ENCODE peak calls at places on chromosomes 11 and 22, in nine cellular contexts. P is fibroblast of mammary gland, R is GM23338, I is RWPE1, O is heart left ventricle, S is SK-N-SH, G is GM06990, H is fibroblast of lung, B is AG09319. U is an unnamed sample.

GRCh38 chr11:1072821-1073231 is 1.8 kb upstream of the MUC2 start:
- DNase-seq in P (no peak), R (no peak), I (no peak), O (no peak), S (no peak), G (no peak), H (no peak), B (no peak), U (no peak)

GRCh38 chr22:46084376-46084775 is 66.0 kb upstream of the PPARA start:
- DNase-seq in P (no peak), R (no peak), I (no peak), O (peak), S (no peak), G (no peak), H (no peak), B (no peak), U (no peak)

GRCh38 chr11:117097567-117098268 is 510 bp downstream of the SIK3 start:
- DNase-seq in P (no peak), R (peak), I (peak), O (peak), S (peak), G (peak), H (no peak), B (no peak), U (no peak)

GRCh38 chr22:47098121-47098520 is 335.7 kb downstream of the TBC1D22A start:
- DNase-seq in P (no peak), R (no peak), I (no peak), O (no peak), S (no peak), G (no peak), H (no peak), B (no peak), U (no peak)

GRCh38 chr22:24005201-24005600 is at the start of gene GSTT4:
- DNase-seq in P (no peak), R (no peak), I (no peak), O (peak), S (no peak), G (no peak), H (no peak), B (no peak), U (no peak)

GRCh38 chr22:29784451-29785361 is 17.5 kb downstream of the UQCR10 start:
- DNase-seq in P (no peak), R (no peak), I (no peak), O (no peak), S (no peak), G (no peak), H (peak), B (no peak), U (no peak)

GRCh38 chr11:125463590-125464265 is 32.3 kb downstream of the FEZ1 start:
- DNase-seq in P (no peak), R (no peak), I (no peak), O (no peak), S (no peak), G (no peak), H (peak), B (no peak), U (no peak)

GRCh38 chr22:35739642-35740041 is 22.0 kb downstream of the APOL5 start:
- DNase-seq in P (peak), R (peak), I (no peak), O (no peak), S (no peak), G (no peak), H (no peak), B (no peak), U (peak)

GRCh38 chr22:28907311-28908008 is 24.1 kb downstream of the ZNRF3 start:
- DNase-seq in P (no peak), R (no peak), I (no peak), O (no peak), S (no peak), G (peak), H (peak), B (no peak), U (peak)

GRCh38 chr22:27086728-27087450 is 429.5 kb downstream of the MIAT start:
- DNase-seq in P (no peak), R (peak), I (no peak), O (no peak), S (no peak), G (no peak), H (no peak), B (no peak), U (no peak)

GRCh38 chr11:44727114-44727372 is 281 bp downstream of the TSPAN18 start:
- DNase-seq in P (no peak), R (no peak), I (no peak), O (no peak), S (peak), G (no peak), H (no peak), B (no peak), U (no peak)

GRCh38 chr11:100821198-100821597 is 134.1 kb downstream of the ARHGAP42 start:
- DNase-seq in P (no peak), R (peak), I (no peak), O (no peak), S (no peak), G (no peak), H (no peak), B (no peak), U (no peak)

GRCh38 chr22:43128928-43129424 is 14.2 kb downstream of the MCAT start:
- DNase-seq in P (no peak), R (peak), I (no peak), O (no peak), S (no peak), G (no peak), H (no peak), B (no peak), U (no peak)

GRCh38 chr11:32829157-32829679 is 509 bp upstream of the PRRG4 start:
- DNase-seq in P (no peak), R (no peak), I (no peak), O (no peak), S (no peak), G (no peak), H (no peak), B (no peak), U (no peak)

GRCh38 chr11:20258496-20258895 is 98.2 kb upstream of the DBX1 start:
- DNase-seq in P (no peak), R (no peak), I (no peak), O (no peak), S (no peak), G (no peak), H (no peak), B (no peak), U (no peak)

GRCh38 chr11:131495417-131495816 is 125.0 kb downstream of the NTM start:
- DNase-seq in P (no peak), R (no peak), I (no peak), O (peak), S (no peak), G (no peak), H (no peak), B (no peak), U (no peak)

GRCh38 chr11:106076923-106077608 is at the start of gene KBTBD3:
- DNase-seq in P (peak), R (peak), I (peak), O (peak), S (peak), G (peak), H (peak), B (peak), U (peak)

GRCh38 chr22:32444068-32444467 is 20.2 kb downstream of the BPIFC start:
- DNase-seq in P (peak), R (peak), I (peak), O (no peak), S (peak), G (no peak), H (no peak), B (no peak), U (no peak)

GRCh38 chr11:44949160-44950035 is 1.3 kb downstream of the TP53I11 start:
- DNase-seq in P (peak), R (peak), I (no peak), O (no peak), S (peak), G (no peak), H (peak), B (no peak), U (peak)

GRCh38 chr11:86629070-86629706 is 43.2 kb downstream of the ME3 start:
- DNase-seq in P (peak), R (no peak), I (no peak), O (no peak), S (no peak), G (no peak), H (no peak), B (no peak), U (no peak)

GRCh38 chr22:27252282-27253049 is 549.1 kb downstream of the MN1 start:
- DNase-seq in P (peak), R (no peak), I (peak), O (peak), S (no peak), G (no peak), H (peak), B (peak), U (no peak)

GRCh38 chr22:17631076-17631565 is 2.6 kb upstream of the ATP6V1E1 start:
- DNase-seq in P (no peak), R (no peak), I (no peak), O (no peak), S (no peak), G (no peak), H (no peak), B (no peak), U (no peak)

GRCh38 chr11:66749091-66749490 is 20.1 kb upstream of the SPTBN2 start:
- DNase-seq in P (no peak), R (no peak), I (no peak), O (no peak), S (no peak), G (no peak), H (no peak), B (no peak), U (no peak)

GRCh38 chr11:2138436-2139117 is 612 bp downstream of the IGF2 start:
- DNase-seq in P (no peak), R (peak), I (no peak), O (no peak), S (no peak), G (no peak), H (no peak), B (no peak), U (peak)

GRCh38 chr11:84384637-84385227 is 1098.6 kb upstream of the CCDC90B start:
- DNase-seq in P (peak), R (peak), I (peak), O (peak), S (peak), G (peak), H (peak), B (peak), U (peak)

GRCh38 chr11:60915250-60915914 is 1.4 kb downstream of the TMEM109 start:
- DNase-seq in P (peak), R (peak), I (peak), O (peak), S (peak), G (peak), H (peak), B (no peak), U (peak)

GRCh38 chr11:41286751-41287150 is 172.7 kb downstream of the LRRC4C start:
- DNase-seq in P (no peak), R (no peak), I (no peak), O (no peak), S (no peak), G (no peak), H (peak), B (no peak), U (no peak)

DNA sequence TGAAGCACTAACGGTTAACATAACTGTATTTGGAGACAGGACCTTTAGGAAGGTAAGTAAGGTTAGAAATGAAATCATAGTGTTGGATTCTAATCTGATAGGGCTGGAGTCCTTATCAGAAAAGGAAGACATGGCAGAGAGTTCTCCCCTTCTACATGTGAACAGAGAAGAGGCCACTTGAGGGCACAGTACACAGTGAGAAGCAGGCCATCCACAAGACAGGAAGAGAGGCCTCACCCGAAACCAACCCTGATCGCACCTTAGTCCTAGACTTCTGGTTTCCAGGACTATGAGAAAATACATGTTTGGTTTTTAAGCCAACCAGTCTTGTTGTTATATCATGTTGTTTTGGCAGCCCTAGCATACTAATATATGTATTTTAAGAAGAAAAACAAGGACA is 170.0 kb downstream of the LRRC4C start:
- DNase-seq in P (no peak), R (peak), I (no peak), O (no peak), S (no peak), G (no peak), H (no peak), B (no peak), U (no peak)
- TF ChIP-seq CTCF in P (no peak), R (peak), I (no peak), O (no peak), S (no peak), G (peak), H (no peak), B (no peak), U (no peak)

DNA sequence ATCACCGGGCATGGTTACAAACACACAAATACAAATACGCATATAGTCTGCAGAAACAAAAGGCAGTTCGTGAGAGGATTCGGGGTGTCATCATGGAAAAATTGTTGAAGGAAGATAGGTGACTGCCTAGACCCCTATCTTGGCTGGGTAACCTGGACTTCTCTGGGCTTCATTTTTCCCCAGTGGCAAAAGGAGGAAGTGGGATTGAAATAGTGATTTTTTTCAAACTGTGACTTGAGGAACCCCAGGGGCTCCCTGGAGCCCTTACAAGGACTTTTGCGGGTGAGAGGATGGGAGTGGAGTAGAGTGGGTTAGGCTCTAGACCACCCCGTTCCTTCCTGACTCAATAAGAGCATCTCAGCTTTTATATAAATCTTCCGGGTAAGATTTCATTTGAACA is 1.0 kb upstream of the ELF5 start:
- DNase-seq in P (no peak), R (no peak), I (no peak), O (no peak), S (no peak), G (no peak), H (no peak), B (no peak), U (no peak)
- TF ChIP-seq CTCF in P (no peak), R (no peak), I (no peak), O (no peak), S (no peak), G (no peak), H (no peak), B (no peak), U (peak)

GRCh38 chr11:15157738-15158137 is 43.0 kb downstream of the INSC start:
- DNase-seq in P (peak), R (no peak), I (no peak), O (no peak), S (no peak), G (no peak), H (no peak), B (no peak), U (no peak)
- TF ChIP-seq CTCF in P (no peak), R (no peak), I (no peak), O (no peak), S (no peak), G (no peak), H (no peak), B (no peak), U (no peak)

GRCh38 chr22:40719599-40719998 is 40.3 kb downstream of the MCHR1 start:
- DNase-seq in P (no peak), R (no peak), I (no peak), O (no peak), S (no peak), G (no peak), H (no peak), B (no peak), U (no peak)
- TF ChIP-seq CTCF in P (no peak), R (no peak), I (no peak), O (no peak), S (no peak), G (no peak), H (no peak), B (no peak), U (no peak)

GRCh38 chr11:82631722-82632630 is 101.7 kb downstream of the FAM181B start:
- DNase-seq in P (peak), R (no peak), I (no peak), O (no peak), S (no peak), G (peak), H (peak), B (no peak), U (no peak)
- TF ChIP-seq CTCF in P (no peak), R (no peak), I (no peak), O (no peak), S (no peak), G (no peak), H (no peak), B (no peak), U (no peak)